ENCODE peak calls at places on chromosomes 3 and 15, in four cellular contexts. G, C, S and X are unnamed samples.

GRCh38 chr3:134666466-134666865 is 15.6 kb upstream of the KY start:
- DNase-seq in S (no peak), C (no peak), G (no peak), X (peak; percentile 30)

GRCh38 chr3:137820366-137820765 is 56.3 kb downstream of the SOX14 start:
- DNase-seq in S (no peak), C (no peak), G (no peak), X (no peak)

GRCh38 chr3:98512576-98512975 is 10.1 kb downstream of the CLDND1 start:
- DNase-seq in C (no peak), S (no peak), G (no peak), X (peak; percentile 35)

GRCh38 chr3:59251899-59252298 is 202.1 kb upstream of the CFAP20DC start:
- DNase-seq in C (peak; percentile 87), G (no peak), S (no peak), X (peak; percentile 45)

GRCh38 chr3:41364736-41365135 is 165.4 kb downstream of the CTNNB1 start:
- DNase-seq in S (no peak), G (no peak), C (peak; percentile 29), X (no peak)

GRCh38 chr3:45021524-45021923 is 4.6 kb upstream of the CLEC3B start:
- DNase-seq in C (no peak), G (peak; percentile 80), S (no peak), X (no peak)

GRCh38 chr3:79604681-79605080 is 163.1 kb downstream of the ROBO1 start:
- DNase-seq in G (no peak), S (no peak), C (peak; percentile 70), X (peak; percentile 12)

GRCh38 chr3:13812039-13812438 is 67.8 kb downstream of the WNT7A start:
- DNase-seq in C (no peak), S (no peak), G (no peak), X (no peak)

GRCh38 chr3:22734207-22734606 is 468.9 kb upstream of the UBE2E2 start:
- DNase-seq in G (no peak), C (no peak), S (no peak), X (no peak)

GRCh38 chr3:37144806-37145205 is 29.6 kb downstream of the LRRFIP2 start:
- DNase-seq in S (no peak), C (no peak), G (no peak), X (no peak)

GRCh38 chr3:40464339-40465110 is 7.4 kb downstream of the RPL14 start:
- DNase-seq in S (no peak), C (no peak), G (no peak), X (no peak)

GRCh38 chr3:29605845-29606244 is 325.0 kb downstream of the RBMS3 start:
- DNase-seq in C (peak; percentile 63), S (no peak), G (no peak), X (peak; percentile 15)

GRCh38 chr15:60374628-60375081 is 23.1 kb downstream of the ANXA2 start:
- DNase-seq in S (no peak), G (no peak), C (peak; percentile 99), X (peak; percentile 90)

GRCh38 chr3:52298147-52299098 is 10.8 kb downstream of the GLYCTK start:
- DNase-seq in S (no peak), C (no peak), G (no peak), X (no peak)

GRCh38 chr3:191257286-191257685 is 58.2 kb downstream of the OSTN start:
- DNase-seq in C (no peak), S (no peak), G (no peak), X (no peak)

GRCh38 chr3:148093758-148094157 is 603.9 kb upstream of the AGTR1 start:
- DNase-seq in S (no peak), G (no peak), C (no peak), X (no peak)

GRCh38 chr15:89333959-89334509 is 590 bp downstream of the POLG start:
- DNase-seq in G (no peak), S (no peak), C (no peak), X (peak; percentile 7)
- H3K4me1 ChIP-seq in G (peaks cover 70% of the 10 kb centered on the region), S (peaks cover 48% of the 10 kb centered on the region), C (peaks cover 29% of the 10 kb centered on the region), X (no peaks in the 10 kb centered on the region)

DNA sequence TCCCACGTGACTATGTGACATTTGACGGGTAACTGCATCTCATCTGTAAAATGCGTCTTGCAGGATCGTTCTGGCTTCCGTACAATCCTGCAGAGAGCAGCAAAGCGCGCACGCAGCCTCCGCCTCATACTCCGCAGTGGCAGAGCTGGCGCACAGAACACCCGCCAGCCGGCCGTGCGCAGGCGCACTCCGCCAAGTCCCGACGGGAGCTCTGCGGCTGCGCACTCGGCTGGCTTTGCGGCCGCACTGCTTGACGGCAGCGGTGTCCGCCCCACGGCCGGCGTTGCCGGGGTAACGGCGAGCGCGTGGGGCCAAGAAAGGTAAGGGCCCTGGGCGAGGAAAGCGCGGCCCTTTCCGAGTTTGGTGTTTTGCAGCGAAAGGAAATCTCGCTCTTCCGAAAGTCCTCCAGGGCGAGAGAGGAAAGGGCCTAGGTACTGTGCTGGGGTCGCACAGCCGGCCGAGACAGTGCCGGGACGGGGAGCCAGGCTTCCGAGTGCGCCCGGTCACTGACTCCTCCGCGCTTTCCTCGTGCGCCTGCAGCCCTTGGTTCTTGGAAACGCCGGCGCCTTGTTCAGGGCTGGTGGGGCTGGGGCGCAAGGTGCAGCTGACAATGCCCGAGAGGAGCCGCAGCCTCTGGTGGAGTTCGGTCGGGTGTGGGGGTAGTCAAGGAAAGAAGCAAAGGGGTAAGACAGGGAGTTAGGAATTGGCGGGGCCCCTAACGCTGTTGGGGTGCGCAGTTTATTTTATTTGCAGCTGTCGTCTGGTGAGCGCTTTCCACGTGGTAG is at the start of gene TSEN2:
- DNase-seq in C (peak; percentile 77), S (no peak), G (peak; percentile 94), X (peak; percentile 80)
- TF ChIP-seq CTCF in C (no peak), S (no peak), G (peak; percentile 39), X (peak; percentile 67)

GRCh38 chr15:78452485-78452884 is 14.5 kb downstream of the IREB2 start:
- DNase-seq in G (no peak), S (no peak), C (no peak), X (no peak)
- H3K4me1 ChIP-seq in G (peaks cover 80% of the 10 kb centered on the region), S (peaks cover 96% of the 10 kb centered on the region), C (peaks cover 4% of the 10 kb centered on the region), X (peaks cover 20% of the 10 kb centered on the region)

GRCh38 chr3:60582285-60582684 is 669.0 kb downstream of the FHIT start:
- DNase-seq in S (no peak), G (no peak), C (no peak), X (no peak)
- TF ChIP-seq CTCF in S (no peak), G (peak; percentile 39), C (peak; percentile 11), X (peak; percentile 39)